ENCODE peak calls at places on chromosomes 7 and 10, in seven cellular contexts. D is suprapubic skin; U is hepatocyte; G is mesendoderm; I is heart right ventricle; Y is Peyer's patch; L is CD4-positive, alpha-beta T cell. W is an unnamed sample.

GRCh38 chr7:150903627-150904026 is 51.3 kb downstream of the AOC1 start:
- DNase-seq in Y (no peak), G (no peak), L (no peak), D (no peak), U (no peak), I (peak), W (no peak)

GRCh38 chr10:43198682-43199005 is 60.4 kb downstream of the CSGALNACT2 start:
- DNase-seq in Y (no peak), U (no peak), G (no peak), I (no peak), D (no peak), L (no peak), W (no peak)

GRCh38 chr7:157754416-157754790 is 417.6 kb downstream of the DNAJB6 start:
- DNase-seq in D (no peak), I (no peak), L (no peak), U (no peak), Y (no peak), G (no peak), W (no peak)

GRCh38 chr10:33010132-33011037 is 52.4 kb upstream of the ITGB1 start:
- DNase-seq in G (peak), U (peak), D (no peak), Y (no peak), I (no peak), L (peak), W (peak)

GRCh38 chr10:24944512-24945255 is 7.7 kb downstream of the PRTFDC1 start:
- DNase-seq in Y (no peak), U (peak), D (no peak), I (no peak), G (peak), L (no peak), W (peak)

GRCh38 chr7:112214268-112214667 is 7.8 kb downstream of the ZNF277 start:
- DNase-seq in U (no peak), L (no peak), I (no peak), G (no peak), Y (no peak), D (no peak), W (no peak)

GRCh38 chr10:97596101-97597055 is 6.9 kb downstream of the C10orf62 start:
- DNase-seq in U (peak), D (no peak), L (no peak), Y (no peak), I (no peak), G (no peak), W (peak)

GRCh38 chr10:79380918-79381775 is 33.9 kb downstream of the PPIF start:
- DNase-seq in U (no peak), Y (no peak), D (peak), G (no peak), L (no peak), I (no peak), W (no peak)

GRCh38 chr10:79451046-79451699 is 5.7 kb upstream of the ZCCHC24 start:
- DNase-seq in D (no peak), I (no peak), G (no peak), U (no peak), L (no peak), Y (no peak), W (no peak)

GRCh38 chr10:1064172-1064571 is 8.0 kb downstream of the WDR37 start:
- DNase-seq in L (no peak), U (no peak), I (no peak), Y (no peak), G (no peak), D (no peak), W (no peak)

GRCh38 chr7:90211391-90212148 is at the start of gene STEAP2:
- DNase-seq in Y (peak), L (no peak), D (peak), U (peak), G (peak), I (peak), W (peak)

GRCh38 chr7:68107968-68108367 is 1111.3 kb downstream of the TYW1 start:
- DNase-seq in G (no peak), U (no peak), L (no peak), Y (no peak), I (no peak), D (no peak), W (no peak)

GRCh38 chr7:141654551-141654950 is 47.4 kb downstream of the DENND11 start:
- DNase-seq in D (no peak), I (no peak), L (peak), G (peak), U (peak), Y (peak), W (peak)

GRCh38 chr7:96598421-96598820 is 111.2 kb downstream of the SEM1 start:
- DNase-seq in U (no peak), Y (no peak), L (no peak), G (no peak), D (no peak), I (no peak), W (no peak)

GRCh38 chr10:78617633-78618032 is 451.1 kb upstream of the ZMIZ1 start:
- DNase-seq in I (no peak), G (no peak), L (no peak), Y (no peak), D (no peak), U (peak), W (no peak)

GRCh38 chr7:8360564-8361153 is 72.8 kb upstream of the NXPH1 start:
- DNase-seq in I (no peak), U (no peak), G (no peak), Y (no peak), L (no peak), D (no peak), W (no peak)

GRCh38 chr10:78688221-78688944 is 380.4 kb upstream of the ZMIZ1 start:
- DNase-seq in Y (no peak), L (no peak), D (no peak), G (no peak), I (no peak), U (no peak), W (no peak)

GRCh38 chr10:43965033-43965917 is 316.6 kb upstream of the ZNF32 start:
- DNase-seq in L (no peak), D (no peak), I (peak), U (no peak), Y (no peak), G (peak), W (no peak)

GRCh38 chr10:80197972-80198591 is 7.3 kb downstream of the ANXA11 start:
- DNase-seq in Y (no peak), L (no peak), D (no peak), I (no peak), G (no peak), U (no peak), W (no peak)

GRCh38 chr7:105493928-105494325 is 28.1 kb downstream of the PUS7 start:
- DNase-seq in L (no peak), I (no peak), U (peak), D (no peak), G (no peak), Y (no peak), W (no peak)

GRCh38 chr7:55593172-55593514 is 20.8 kb upstream of the VOPP1 start:
- DNase-seq in D (no peak), L (no peak), I (no peak), G (no peak), U (no peak), Y (no peak), W (no peak)

GRCh38 chr10:109027534-109028185 is 895.7 kb downstream of the XPNPEP1 start:
- DNase-seq in D (no peak), U (no peak), L (no peak), I (no peak), Y (no peak), G (no peak), W (no peak)

GRCh38 chr7:147635288-147635687 is 955.3 kb upstream of the C7orf33 start:
- DNase-seq in L (no peak), D (no peak), G (no peak), I (no peak), Y (no peak), U (no peak), W (no peak)

GRCh38 chr10:121662945-121663917 is 65.0 kb upstream of the FGFR2 start:
- DNase-seq in U (no peak), Y (no peak), G (peak), D (no peak), L (no peak), I (no peak), W (no peak)

GRCh38 chr7:64625114-64626082 is 40.5 kb upstream of the ZNF107 start:
- DNase-seq in D (no peak), U (no peak), L (no peak), G (peak), Y (no peak), I (no peak), W (no peak)

GRCh38 chr7:16421333-16422099 is at the start of gene CRPPA:
- DNase-seq in L (peak), D (no peak), U (peak), G (peak), I (peak), Y (peak), W (peak)
- H3K27ac ChIP-seq in L (peak), D (peak), U (peak), G (peak), I (peak), Y (peak), W (peak)

GRCh38 chr10:58647770-58648169 is 135.1 kb downstream of the BICC1 start:
- DNase-seq in G (no peak), Y (no peak), I (no peak), L (no peak), U (no peak), D (no peak), W (peak)
- H3K27ac ChIP-seq in G (no peak), Y (no peak), I (no peak), L (no peak), U (peak), D (no peak), W (peak)

GRCh38 chr10:77552252-77552651 is 85.4 kb downstream of the KCNMA1 start:
- DNase-seq in D (no peak), U (no peak), L (no peak), G (no peak), Y (no peak), I (no peak), W (no peak)
- H3K27ac ChIP-seq in D (no peak), U (no peak), L (no peak), G (no peak), Y (no peak), I (peak), W (no peak)

DNA sequence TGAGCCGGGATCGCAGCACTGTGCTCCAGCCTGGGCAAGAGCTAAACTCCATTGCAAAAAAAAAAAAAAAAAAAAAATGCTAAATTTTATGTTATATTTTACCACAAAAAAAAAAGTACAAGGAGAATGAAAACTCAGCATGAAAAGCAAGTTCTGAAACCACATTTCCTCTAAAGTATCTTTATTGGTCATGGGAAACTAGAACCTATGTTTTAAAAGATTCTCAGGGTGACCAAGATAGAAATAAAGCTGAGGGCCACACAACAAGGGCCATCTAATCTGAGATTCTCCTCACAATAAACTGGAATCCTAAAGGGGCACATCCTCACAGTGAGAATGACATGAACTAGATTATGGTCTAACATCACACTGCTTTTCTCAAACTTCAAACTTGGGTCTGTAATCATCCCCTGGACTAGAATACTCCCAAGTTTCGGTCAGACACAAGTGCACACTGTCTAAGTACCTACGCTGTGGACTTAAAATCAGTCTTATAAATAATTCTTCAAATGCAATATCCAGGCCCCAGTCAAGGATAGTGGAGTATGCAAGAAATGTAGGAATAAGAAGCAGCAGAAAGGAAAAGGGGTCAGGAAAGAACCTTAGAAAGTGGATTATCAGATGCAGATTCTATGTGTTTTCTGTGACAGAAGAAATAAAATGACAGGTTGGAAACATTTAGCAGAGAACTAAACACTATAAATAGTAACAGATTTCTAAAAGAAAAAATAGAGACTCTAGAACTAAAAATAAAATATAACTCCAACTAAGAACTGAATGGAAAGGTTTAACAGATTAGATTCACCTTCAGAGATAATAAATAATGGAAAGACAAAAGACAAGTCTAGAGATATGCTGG is 49.9 kb downstream of the COA1 start:
- DNase-seq in G (no peak), D (no peak), L (no peak), U (no peak), I (no peak), Y (no peak), W (no peak)
- H3K27ac ChIP-seq in G (no peak), D (no peak), L (no peak), U (no peak), I (peak), Y (peak), W (no peak)

GRCh38 chr7:75963383-75963995 is 30.9 kb downstream of the TMEM120A start:
- DNase-seq in Y (no peak), U (peak), I (peak), D (no peak), L (no peak), G (no peak), W (no peak)
- H3K27ac ChIP-seq in Y (peak), U (peak), I (peak), D (peak), L (no peak), G (no peak), W (no peak)

GRCh38 chr10:131838921-131839320 is 61.9 kb upstream of the PPP2R2D start:
- DNase-seq in Y (no peak), L (no peak), G (no peak), I (no peak), D (no peak), U (no peak), W (no peak)
- H3K27ac ChIP-seq in Y (no peak), L (no peak), G (no peak), I (no peak), D (no peak), U (no peak), W (no peak)

GRCh38 chr7:137592232-137592896 is 248.8 kb upstream of the PTN start:
- DNase-seq in D (no peak), I (peak), G (peak), Y (no peak), L (no peak), U (peak), W (peak)
- H3K27ac ChIP-seq in D (no peak), I (no peak), G (no peak), Y (no peak), L (no peak), U (peak), W (peak)

GRCh38 chr7:155228894-155229293 is 68.8 kb upstream of the INSIG1 start:
- DNase-seq in L (no peak), I (no peak), Y (no peak), D (no peak), G (no peak), U (no peak), W (no peak)

GRCh38 chr7:155231241-155231800 is 66.4 kb upstream of the INSIG1 start:
- DNase-seq in I (no peak), Y (no peak), G (no peak), D (no peak), L (no peak), U (no peak), W (no peak)

GRCh38 chr7:155230169-155230593 is 67.5 kb upstream of the INSIG1 start:
- DNase-seq in I (no peak), U (peak), G (peak), L (no peak), Y (no peak), D (no peak), W (peak)

GRCh38 chr7:155228459-155228845 is 69.2 kb upstream of the INSIG1 start:
- DNase-seq in Y (no peak), L (no peak), G (no peak), D (no peak), U (no peak), I (no peak), W (no peak)

GRCh38 chr7:155229548-155230168 is 68.0 kb upstream of the INSIG1 start:
- DNase-seq in D (no peak), I (no peak), L (no peak), U (no peak), Y (no peak), G (no peak), W (peak)
- H3K27ac ChIP-seq in D (no peak), I (no peak), L (no peak), U (no peak), Y (no peak), G (no peak), W (peak)

GRCh38 chr10:72001026-72001380 is 36.8 kb downstream of the CHST3 start:
- DNase-seq in D (no peak), I (no peak), Y (no peak), U (no peak), L (no peak), G (no peak), W (no peak)
- H3K27ac ChIP-seq in D (peak), I (peak), Y (peak), U (peak), L (no peak), G (no peak), W (no peak)